ENCODE peak calls at places on chromosomes 7 and 10, in four cellular contexts. T, Y, B and J are unnamed samples.

GRCh38 chr10:93352638-93353383 is 129.3 kb downstream of the MYOF start:
- DNase-seq in T (peak), Y (no peak), B (no peak), J (no peak)

GRCh38 chr10:112793197-112793921 is 156.7 kb upstream of the TCF7L2 start:
- DNase-seq in T (peak), Y (no peak), B (no peak), J (no peak)

GRCh38 chr7:134966691-134967090 is 19.6 kb upstream of the AGBL3 start:
- DNase-seq in T (no peak), Y (no peak), B (no peak), J (no peak)

GRCh38 chr10:43078175-43078985 is 1.5 kb downstream of the RET start:
- DNase-seq in T (no peak), Y (no peak), B (no peak), J (no peak)

GRCh38 chr7:28536259-28536658 is 123.9 kb downstream of the CREB5 start:
- DNase-seq in T (no peak), Y (no peak), B (peak), J (no peak)

GRCh38 chr10:5945561-5946418 is 31.6 kb downstream of the IL15RA start:
- DNase-seq in T (peak), Y (no peak), B (peak), J (peak)

GRCh38 chr7:68706291-68706690 is 892.0 kb upstream of the AUTS2 start:
- DNase-seq in T (peak), Y (no peak), B (no peak), J (no peak)

GRCh38 chr7:91112902-91113321 is 151.3 kb upstream of the FZD1 start:
- DNase-seq in T (no peak), Y (no peak), B (no peak), J (no peak)

GRCh38 chr7:44200699-44201461 is at the start of gene YKT6:
- DNase-seq in T (peak), Y (peak), B (peak), J (peak)

GRCh38 chr10:32073676-32074075 is 17.5 kb upstream of the KIF5B start:
- DNase-seq in T (no peak), Y (no peak), B (no peak), J (no peak)

GRCh38 chr7:106041140-106041717 is 70.9 kb downstream of the SYPL1 start:
- DNase-seq in T (peak), Y (no peak), B (no peak), J (no peak)

GRCh38 chr7:23811540-23811939 is 101.5 kb downstream of the STK31 start:
- DNase-seq in T (no peak), Y (no peak), B (no peak), J (no peak)

GRCh38 chr7:154427527-154427926 is 375.3 kb downstream of the DPP6 start:
- DNase-seq in T (no peak), Y (no peak), B (no peak), J (no peak)

GRCh38 chr7:158475036-158475678 is 112.5 kb downstream of the PTPRN2 start:
- DNase-seq in T (no peak), Y (no peak), B (no peak), J (no peak)

GRCh38 chr7:155214328-155214986 is 83.2 kb upstream of the INSIG1 start:
- DNase-seq in T (no peak), Y (peak), B (no peak), J (no peak)

GRCh38 chr10:5464521-5464920 is 34.8 kb downstream of the CALML5 start:
- DNase-seq in T (no peak), Y (no peak), B (no peak), J (no peak)

GRCh38 chr10:10956681-10957225 is 60.9 kb upstream of the CELF2 start:
- DNase-seq in T (no peak), Y (no peak), B (no peak), J (no peak)

GRCh38 chr10:92844746-92845145 is 3.6 kb upstream of the EXOC6 start:
- DNase-seq in T (no peak), Y (no peak), B (no peak), J (no peak)

GRCh38 chr10:74394416-74394969 is 243.5 kb downstream of the ADK start:
- DNase-seq in T (no peak), Y (no peak), B (no peak), J (no peak)

GRCh38 chr7:156616269-156617202 is 24.0 kb upstream of the RNF32 start:
- DNase-seq in T (no peak), Y (no peak), B (no peak), J (no peak)

GRCh38 chr10:113563306-113564088 is 10.6 kb downstream of the HABP2 start:
- DNase-seq in T (peak), Y (peak), B (peak), J (peak)

GRCh38 chr10:23693895-23694294 is 255.0 kb downstream of the OTUD1 start:
- DNase-seq in T (no peak), Y (no peak), B (no peak), J (no peak)

GRCh38 chr10:83553366-83553765 is 585.9 kb upstream of the GHITM start:
- DNase-seq in T (no peak), Y (no peak), B (no peak), J (no peak)

GRCh38 chr7:28266377-28266776 is 85.8 kb upstream of the JAZF1 start:
- DNase-seq in T (no peak), Y (no peak), B (no peak), J (no peak)

GRCh38 chr10:88227342-88228018 is 355.6 kb downstream of the RNLS start:
- DNase-seq in T (no peak), Y (no peak), B (no peak), J (peak)

GRCh38 chr10:71219918-71220688 is 7.7 kb downstream of the UNC5B start:
- DNase-seq in T (no peak), Y (peak), B (no peak), J (no peak)

GRCh38 chr10:132715791-132716680 is 69.9 kb downstream of the NKX6-2 start:
- DNase-seq in T (no peak), Y (no peak), B (no peak), J (no peak)

GRCh38 chr7:90749774-90750173 is 153.7 kb downstream of the CDK14 start:
- DNase-seq in T (no peak), Y (no peak), B (no peak), J (no peak)

GRCh38 chr7:43721193-43721806 is 8.0 kb downstream of the COA1 start:
- DNase-seq in T (no peak), Y (no peak), B (no peak), J (no peak)

GRCh38 chr7:81627565-81628287 is 142.1 kb downstream of the HGF start:
- DNase-seq in T (no peak), Y (no peak), B (no peak), J (no peak)

GRCh38 chr7:76354516-76354915 is 4.3 kb downstream of the YWHAG start:
- DNase-seq in T (no peak), Y (no peak), B (no peak), J (no peak)

GRCh38 chr10:6401562-6402348 is 178.3 kb downstream of the PRKCQ start:
- DNase-seq in T (peak), Y (peak), B (peak), J (peak)

GRCh38 chr10:119758448-119758847 is 32.6 kb downstream of the INPP5F start:
- DNase-seq in T (no peak), Y (no peak), B (no peak), J (no peak)

GRCh38 chr7:126026421-126027088 is 1096.9 kb upstream of the POT1 start:
- DNase-seq in T (no peak), Y (no peak), B (no peak), J (no peak)

GRCh38 chr7:36605261-36605660 is 119.0 kb downstream of the AOAH start:
- DNase-seq in T (peak), Y (no peak), B (no peak), J (no peak)

GRCh38 chr7:36280840-36281812 is 108.5 kb upstream of the ANLN start:
- DNase-seq in T (peak), Y (no peak), B (peak), J (peak)

GRCh38 chr10:69958232-69958902 is 94.3 kb upstream of the MACROH2A2 start:
- DNase-seq in T (peak), Y (no peak), B (no peak), J (no peak)

GRCh38 chr7:134752006-134752760 is 27.3 kb upstream of the CALD1 start:
- DNase-seq in T (no peak), Y (no peak), B (no peak), J (no peak)

GRCh38 chr10:97135464-97135863 is 50.3 kb downstream of the SLIT1 start:
- DNase-seq in T (no peak), Y (no peak), B (no peak), J (no peak)

DNA sequence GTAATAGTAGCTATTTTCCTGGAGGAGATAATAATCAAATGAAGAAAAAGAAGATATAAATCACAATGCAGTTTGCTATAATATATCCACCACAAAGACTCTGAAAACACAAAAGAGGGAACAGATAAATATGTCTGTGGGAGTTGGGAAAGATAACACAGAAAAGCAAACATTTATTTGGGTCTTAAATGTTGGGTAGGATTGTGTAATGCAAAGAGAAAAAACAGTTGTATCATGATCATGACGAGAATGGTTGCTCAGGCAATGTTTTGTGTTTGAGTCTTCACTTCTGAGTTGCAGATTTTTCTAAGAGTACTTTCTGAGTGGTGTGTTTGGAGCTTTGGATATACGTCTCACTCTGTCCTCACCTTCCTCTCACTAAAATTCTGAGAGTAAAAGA is 437.5 kb downstream of the TFEC start:
- DNase-seq in T (no peak), Y (no peak), B (no peak), J (no peak)
- H3K27ac ChIP-seq in T (no peak), Y (no peak), B (no peak), J (no peak)

GRCh38 chr7:132145063-132145462 is 431.2 kb downstream of the PLXNA4 start:
- DNase-seq in T (no peak), Y (no peak), B (no peak), J (no peak)

GRCh38 chr7:132141109-132141508 is 435.2 kb downstream of the PLXNA4 start:
- DNase-seq in T (no peak), Y (no peak), B (no peak), J (no peak)

GRCh38 chr7:132142006-132142405 is 434.3 kb downstream of the PLXNA4 start:
- DNase-seq in T (no peak), Y (no peak), B (no peak), J (no peak)

GRCh38 chr7:132148876-132149275 is 427.4 kb downstream of the PLXNA4 start:
- DNase-seq in T (no peak), Y (no peak), B (no peak), J (no peak)

DNA sequence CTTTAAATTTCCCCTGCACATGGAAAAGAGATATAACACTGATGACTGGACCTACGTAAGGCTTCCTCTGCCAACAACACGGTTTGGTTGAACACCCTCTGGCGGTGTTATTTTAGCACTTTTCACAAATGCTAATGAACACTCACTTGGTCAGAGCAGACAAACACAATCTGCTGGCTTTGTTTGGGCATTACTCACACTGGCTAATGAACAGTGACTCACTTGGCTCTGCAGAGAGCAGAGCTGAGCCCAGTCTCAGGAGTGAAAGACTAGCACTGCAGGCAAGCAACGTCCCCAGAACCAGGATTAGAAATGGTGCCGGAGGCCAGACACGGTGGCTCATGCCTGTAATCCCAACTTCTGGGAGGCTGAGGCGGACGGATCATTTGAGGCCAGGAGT is 430.8 kb downstream of the PLXNA4 start:
- DNase-seq in T (peak), Y (peak), B (no peak), J (peak)
- H3K27ac ChIP-seq in T (no peak), Y (peak), B (no peak), J (no peak)

DNA sequence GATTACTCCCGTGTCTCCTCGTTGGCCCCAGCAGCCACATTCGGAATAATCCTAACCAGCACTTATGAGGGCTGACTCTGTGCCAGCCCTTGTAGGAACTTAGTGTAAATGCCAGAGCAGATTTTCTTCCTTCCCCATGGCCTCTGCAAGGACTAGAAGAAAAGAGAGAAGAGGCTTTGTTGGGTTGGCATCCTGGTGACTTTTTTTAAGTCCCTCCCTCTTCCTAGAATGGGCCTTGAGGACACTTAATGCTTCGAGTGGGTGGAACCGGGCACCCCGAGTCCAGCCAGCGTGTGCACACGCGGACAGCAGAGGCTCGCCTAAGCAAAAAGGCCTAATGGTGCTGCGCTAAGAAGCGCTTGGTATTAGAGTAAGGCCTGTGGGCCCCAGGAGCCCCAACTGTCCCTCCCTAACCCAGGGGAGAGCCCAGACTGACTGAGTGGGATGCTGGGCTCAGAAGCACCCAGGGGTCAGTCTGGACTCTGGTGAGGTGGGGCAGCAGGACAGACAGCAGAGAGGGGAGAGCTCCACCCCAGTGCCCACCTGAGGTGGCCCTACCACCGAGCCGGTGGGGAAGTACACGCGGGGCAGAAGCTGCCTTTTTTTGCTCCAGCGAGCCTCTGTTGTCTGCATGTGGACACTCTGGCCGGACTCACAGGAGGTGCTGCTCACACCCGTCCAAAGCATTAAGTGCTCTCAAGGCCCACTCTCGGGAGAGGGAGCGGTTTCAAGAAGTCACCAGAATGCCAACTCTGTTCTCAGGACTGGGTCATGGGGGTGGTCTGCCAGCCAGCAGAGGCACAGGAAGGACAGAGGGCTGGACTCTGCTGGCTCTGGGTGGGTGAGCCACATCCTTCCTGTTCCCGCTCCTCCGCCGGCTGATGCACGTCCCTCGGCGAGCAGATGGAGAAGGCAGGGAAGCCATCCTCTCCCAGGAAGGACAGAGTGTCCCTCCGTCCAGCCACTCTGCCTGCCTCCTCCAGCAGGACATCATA is 12.5 kb downstream of the ITPRIP start:
- DNase-seq in T (no peak), Y (no peak), B (no peak), J (no peak)
- H3K27ac ChIP-seq in T (no peak), Y (peak), B (no peak), J (peak)

GRCh38 chr7:15686209-15686956 is at the start of gene MEOX2:
- DNase-seq in T (no peak), Y (no peak), B (peak), J (peak)
- H3K27ac ChIP-seq in T (no peak), Y (peak), B (no peak), J (peak)

GRCh38 chr10:86888585-86889381 is 68.6 kb downstream of the MMRN2 start:
- DNase-seq in T (peak), Y (no peak), B (no peak), J (no peak)
- H3K27ac ChIP-seq in T (no peak), Y (no peak), B (no peak), J (no peak)

DNA sequence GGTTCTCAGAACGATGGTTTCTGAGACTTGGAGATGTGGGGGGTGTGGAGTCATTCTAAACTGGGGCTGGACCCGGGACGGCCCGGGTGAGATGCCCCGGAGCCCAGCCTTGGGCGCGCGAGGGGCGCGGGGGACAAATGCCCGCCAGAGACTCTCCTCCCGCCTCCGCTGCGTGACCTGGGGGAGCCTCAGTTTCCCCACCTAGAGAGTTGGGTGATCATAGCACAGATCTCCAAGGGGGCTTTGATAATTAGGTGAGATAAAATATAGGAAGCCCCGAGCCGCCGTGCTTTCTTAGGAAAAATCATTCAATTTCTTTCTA is 658 bp upstream of the FZD8 start:
- DNase-seq in T (no peak), Y (no peak), B (no peak), J (no peak)
- H3K27ac ChIP-seq in T (no peak), Y (peak), B (no peak), J (peak)

GRCh38 chr10:33571616-33572015 is 237.1 kb upstream of the NRP1 start:
- DNase-seq in T (no peak), Y (no peak), B (no peak), J (no peak)
- H3K27ac ChIP-seq in T (no peak), Y (no peak), B (no peak), J (no peak)

DNA sequence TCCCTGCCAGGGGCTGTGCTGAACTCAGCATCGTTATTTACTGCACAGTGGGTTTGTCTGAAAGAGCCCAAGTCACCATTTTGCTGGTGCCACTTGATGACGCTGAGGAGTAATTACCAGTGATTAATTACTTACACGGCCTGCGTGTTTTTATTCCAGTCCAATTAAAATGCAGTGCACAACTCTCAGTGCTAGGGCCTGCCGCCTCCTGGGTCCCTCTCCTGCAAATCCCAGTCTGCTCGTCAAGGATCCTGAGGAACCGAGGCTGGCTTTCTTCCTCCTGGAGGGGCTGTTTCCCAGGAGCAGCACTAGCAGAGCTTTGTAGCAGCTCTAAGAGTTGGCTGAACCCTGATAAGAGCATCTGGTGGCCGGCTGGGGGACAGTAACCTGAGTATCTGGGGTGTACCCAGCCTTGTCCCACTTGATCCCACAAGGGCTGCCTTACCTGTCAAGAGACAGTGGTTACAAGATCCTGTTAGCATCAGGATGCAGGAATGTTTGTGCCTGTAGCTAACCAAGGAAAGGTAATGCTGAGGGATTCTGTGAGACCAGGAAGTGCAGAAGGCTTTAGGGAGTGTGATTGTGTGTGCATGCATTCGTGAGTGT is 45.1 kb upstream of the LRRC4 start:
- DNase-seq in T (no peak), Y (no peak), B (no peak), J (no peak)
- H3K27ac ChIP-seq in T (no peak), Y (no peak), B (no peak), J (no peak)

GRCh38 chr10:22647244-22647643 is 67.1 kb downstream of the PIP4K2A start:
- DNase-seq in T (no peak), Y (no peak), B (no peak), J (no peak)
- H3K27ac ChIP-seq in T (no peak), Y (peak), B (no peak), J (no peak)

GRCh38 chr10:101466016-101466912 is 112.3 kb downstream of the BTRC start:
- DNase-seq in T (no peak), Y (no peak), B (no peak), J (no peak)

GRCh38 chr10:101464518-101465085 is 110.6 kb downstream of the BTRC start:
- DNase-seq in T (no peak), Y (no peak), B (no peak), J (no peak)

GRCh38 chr10:101468159-101468558 is 114.2 kb downstream of the BTRC start:
- DNase-seq in T (no peak), Y (no peak), B (no peak), J (no peak)

GRCh38 chr10:101464082-101464481 is 110.1 kb downstream of the BTRC start:
- DNase-seq in T (no peak), Y (no peak), B (no peak), J (no peak)

DNA sequence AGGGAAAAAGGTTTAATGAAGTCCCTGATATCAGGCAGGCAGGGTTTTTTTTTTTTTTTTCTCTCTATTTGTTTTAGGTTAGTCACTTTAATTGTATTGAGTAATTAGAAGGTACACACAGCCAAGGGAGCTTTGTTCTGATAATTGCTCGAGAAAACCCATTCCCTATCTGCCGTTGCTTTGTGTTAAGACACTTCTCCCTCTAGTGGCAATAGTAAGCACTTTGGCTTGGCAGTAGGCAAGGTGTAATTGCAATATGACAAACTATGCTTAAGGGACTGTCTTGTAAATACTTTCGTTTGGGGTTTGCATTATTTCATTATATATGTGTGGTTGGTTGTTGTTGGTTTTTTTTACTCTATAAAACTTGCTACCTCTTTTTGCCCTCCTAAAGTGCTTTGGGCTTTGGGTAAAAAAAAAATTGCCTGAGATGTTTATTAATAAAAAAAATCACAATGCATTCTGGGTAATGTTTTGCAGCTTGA is 113.4 kb downstream of the BTRC start:
- DNase-seq in T (peak), Y (no peak), B (no peak), J (no peak)
- H3K27ac ChIP-seq in T (no peak), Y (no peak), B (no peak), J (no peak)